ENCODE peak calls at places on chromosomes 12 and 14, in ten cellular contexts. Y is GM13977, X is GM06990, I is nephron progenitor cell, A is AG04450, G is epithelial cell of esophagus, U is choroid plexus epithelial cell, F is fibroblast of the aortic adventitia, L is IMR-90, P is astrocyte of the spinal cord. J is an unnamed sample.

GRCh38 chr12:109182041-109182839 is 65.9 kb downstream of the ACACB start:
- DNase-seq in U (no peak), L (no peak), P (peak; percentile 8), G (no peak), I (no peak), Y (no peak), F (no peak), A (no peak), X (no peak), J (no peak)

GRCh38 chr12:14846878-14847580 is 3.7 kb upstream of the ART4 start:
- DNase-seq in L (no peak), P (no peak), I (no peak), U (peak; percentile 47), A (no peak), X (no peak), F (peak; percentile 73), Y (no peak), G (no peak), J (no peak)

GRCh38 chr14:22314183-22314820 is 274.7 kb downstream of the DAD1 start:
- DNase-seq in F (peak; percentile 62), Y (peak; percentile 68), A (no peak), U (peak; percentile 81), I (peak; percentile 37), G (peak; percentile 73), P (peak; percentile 63), L (peak; percentile 62), X (no peak), J (peak; percentile 42)

GRCh38 chr14:74429991-74430390 is 4.0 kb upstream of the SYNDIG1L start:
- DNase-seq in X (no peak), U (no peak), A (no peak), G (no peak), F (no peak), L (no peak), I (no peak), Y (no peak), P (no peak), J (no peak)

GRCh38 chr12:75481774-75482173 is 1.2 kb downstream of the GLIPR1 start:
- DNase-seq in F (peak; percentile 78), A (no peak), X (no peak), L (peak; percentile 79), Y (no peak), G (peak; percentile 65), I (no peak), U (peak; percentile 83), P (peak; percentile 74), J (no peak)

GRCh38 chr14:100881211-100882025 is 22.1 kb downstream of the RTL1 start:
- DNase-seq in U (no peak), L (no peak), P (no peak), Y (no peak), A (no peak), X (no peak), F (no peak), G (no peak), I (no peak), J (no peak)

GRCh38 chr12:116880213-116880816 is 926 bp downstream of the HRK start:
- DNase-seq in I (no peak), G (peak; percentile 14), A (no peak), L (no peak), U (no peak), F (peak; percentile 27), P (peak; percentile 41), Y (peak; percentile 38), X (no peak), J (no peak)

GRCh38 chr12:2285462-2285861 is 232.7 kb downstream of the CACNA1C start:
- DNase-seq in G (no peak), A (no peak), Y (no peak), U (no peak), L (no peak), I (no peak), F (no peak), P (no peak), X (no peak), J (no peak)

DNA sequence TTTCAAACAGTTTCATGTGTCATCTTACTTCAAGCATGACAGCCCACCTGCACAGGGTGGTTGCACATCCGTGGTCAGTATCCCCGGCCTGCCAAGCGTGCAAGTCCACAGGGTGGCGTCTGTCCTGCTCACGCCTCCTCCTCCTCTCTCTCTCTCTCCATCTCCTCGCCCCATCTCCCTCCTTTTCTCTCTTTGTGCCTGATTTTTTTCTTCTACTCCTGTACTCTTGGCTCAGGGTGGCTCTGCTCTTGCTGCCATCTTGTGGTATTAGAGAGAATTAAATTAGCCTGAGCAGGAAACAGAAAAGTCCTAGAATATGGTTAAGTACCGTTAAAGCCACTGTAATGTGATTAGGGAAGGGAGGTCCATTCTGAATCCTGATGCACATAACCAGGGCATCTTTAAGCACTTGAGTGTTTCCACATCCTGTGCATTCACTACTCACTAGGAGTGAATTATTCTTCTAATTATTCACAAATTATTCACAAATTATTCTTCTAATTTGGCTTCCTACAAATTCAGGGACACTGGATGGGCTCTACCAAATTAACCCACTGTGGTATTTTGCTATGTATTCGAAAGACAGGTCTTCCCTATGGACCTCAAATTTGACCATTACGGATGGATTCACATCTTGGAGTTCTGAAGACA is 25.5 kb upstream of the DTX1 start:
- DNase-seq in A (no peak), U (peak; percentile 83), F (peak; percentile 80), L (peak; percentile 52), X (peak; percentile 28), P (peak; percentile 74), I (peak; percentile 38), Y (peak; percentile 64), G (peak; percentile 63), J (peak; percentile 70)
- TF ChIP-seq CTCF in A (peak; percentile 76), U (peak; percentile 84), F (peak; percentile 73), L (peak; percentile 67), X (peak; percentile 60), P (peak; percentile 71), I (peak; percentile 65), Y (peak; percentile 64), G (peak; percentile 73), J (peak; percentile 86)

GRCh38 chr12:124916370-124917134 is 2.1 kb upstream of the UBC start:
- DNase-seq in P (peak; percentile 94), I (no peak), L (peak; percentile 93), Y (no peak), F (peak; percentile 96), A (no peak), U (peak; percentile 94), G (peak; percentile 96), X (no peak), J (no peak)

GRCh38 chr12:124913474-124914391 is 717 bp downstream of the UBC start:
- DNase-seq in F (peak; percentile 62), U (peak; percentile 84), A (no peak), G (peak; percentile 80), P (peak; percentile 77), X (peak; percentile 88), Y (peak; percentile 66), L (peak; percentile 68), I (peak; percentile 79), J (no peak)

GRCh38 chr12:124915249-124916236 is 1.1 kb upstream of the UBC start:
- DNase-seq in I (no peak), P (no peak), Y (peak; percentile 31), F (peak; percentile 53), U (peak; percentile 43), A (no peak), X (no peak), G (peak; percentile 60), L (peak; percentile 21), J (no peak)

GRCh38 chr12:124917135-124917840 is 2.8 kb upstream of the UBC start:
- DNase-seq in G (peak; percentile 100), P (peak; percentile 100), F (peak; percentile 100), Y (peak; percentile 76), X (peak; percentile 95), A (peak; percentile 99), L (peak; percentile 100), U (peak; percentile 100), I (peak; percentile 89), J (peak; percentile 87)

DNA sequence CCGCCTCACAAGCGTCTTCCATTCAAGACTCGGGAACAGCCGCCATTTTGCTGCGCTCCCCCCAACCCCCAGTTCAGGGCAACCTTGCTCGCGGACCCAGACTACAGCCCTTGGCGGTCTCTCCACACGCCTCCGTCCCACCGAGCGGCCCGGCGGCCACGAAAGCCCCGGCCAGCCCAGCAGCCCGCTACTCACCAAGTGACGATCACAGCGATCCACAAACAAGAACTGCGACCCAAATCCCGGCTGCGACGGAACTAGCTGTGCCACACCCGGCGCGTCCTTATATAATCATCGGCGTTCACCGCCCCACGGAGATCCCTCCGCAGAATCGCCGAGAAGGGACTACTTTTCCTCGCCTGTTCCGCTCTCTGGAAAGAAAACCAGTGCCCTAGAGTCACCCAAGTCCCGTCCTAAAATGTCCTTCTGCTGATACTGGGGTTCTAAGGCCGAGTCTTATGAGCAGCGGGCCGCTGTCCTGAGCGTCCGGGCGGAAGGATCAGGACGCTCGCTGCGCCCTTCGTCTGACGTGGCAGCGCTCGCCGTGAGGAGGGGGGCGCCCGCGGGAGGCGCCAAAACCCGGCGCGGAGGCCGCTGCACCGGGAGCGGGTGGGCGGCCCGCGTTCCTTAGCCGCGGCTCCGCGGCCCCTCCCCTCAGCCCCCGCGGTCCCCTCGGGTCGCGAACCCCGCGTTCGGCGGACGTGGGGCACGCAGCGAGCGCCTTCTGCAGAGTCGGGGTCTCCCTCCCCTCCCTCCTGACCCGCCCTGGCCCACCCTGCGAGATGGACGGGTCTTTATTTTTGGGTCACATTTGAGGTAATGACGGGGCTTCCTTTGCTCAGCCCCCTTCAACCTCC is at the start of gene UBC:
- DNase-seq in X (peak; percentile 99), L (peak; percentile 92), F (peak; percentile 97), A (peak; percentile 91), Y (peak; percentile 84), P (peak; percentile 96), U (peak; percentile 97), G (peak; percentile 90), I (peak; percentile 88), J (peak; percentile 75)
- TF ChIP-seq CTCF in X (no peak), L (no peak), F (no peak), A (no peak), Y (no peak), P (no peak), U (no peak), G (no peak), I (no peak), J (no peak)

GRCh38 chr12:24027352-24027751 is 77.9 kb upstream of the SOX5 start:
- DNase-seq in X (no peak), U (no peak), Y (no peak), P (no peak), G (no peak), A (no peak), L (no peak), F (no peak), I (no peak), J (no peak)

GRCh38 chr12:24020391-24021163 is 71.1 kb upstream of the SOX5 start:
- DNase-seq in Y (no peak), P (no peak), F (no peak), L (no peak), A (no peak), X (no peak), G (no peak), I (no peak), U (no peak), J (no peak)

GRCh38 chr12:24021164-24021502 is 71.7 kb upstream of the SOX5 start:
- DNase-seq in U (no peak), Y (no peak), F (no peak), I (no peak), G (no peak), X (no peak), P (no peak), A (no peak), L (no peak), J (no peak)

DNA sequence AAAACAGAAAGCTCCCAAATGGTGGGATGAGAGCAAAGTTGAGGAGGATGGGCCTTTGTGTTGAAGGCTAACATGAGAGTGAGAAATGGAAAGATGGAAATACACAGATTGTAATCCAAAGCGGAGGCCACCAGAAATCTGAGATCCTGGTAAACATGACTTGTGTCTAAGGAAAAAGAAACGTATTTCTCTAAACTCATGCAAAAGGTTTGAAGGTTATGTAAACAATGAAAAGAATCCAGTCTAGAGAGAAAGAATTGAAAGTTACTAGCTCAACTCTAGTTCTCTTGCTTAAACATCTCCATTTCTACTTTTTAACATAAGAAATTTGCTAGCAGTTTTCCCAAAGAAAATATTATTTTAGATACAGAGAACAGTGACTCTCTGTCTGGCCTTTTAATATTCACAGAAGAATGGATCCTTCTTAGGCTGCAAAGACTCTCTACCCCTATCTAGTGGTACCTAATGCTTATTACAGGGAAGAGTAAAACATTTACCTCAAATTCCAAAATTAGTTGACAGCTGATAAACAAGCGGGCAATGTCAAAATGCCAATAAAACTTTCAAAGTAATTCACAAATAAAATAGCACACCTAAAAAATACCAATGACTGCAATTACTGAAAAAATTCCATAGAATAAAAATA is 75.8 kb upstream of the SOX5 start:
- DNase-seq in G (peak; percentile 14), X (no peak), U (peak; percentile 58), P (peak; percentile 16), F (no peak), L (peak; percentile 5), Y (no peak), A (no peak), I (no peak), J (no peak)
- TF ChIP-seq CTCF in G (peak; percentile 55), X (peak; percentile 37), U (no peak), P (peak; percentile 57), F (peak; percentile 47), L (peak; percentile 51), Y (peak; percentile 37), A (peak; percentile 63), I (peak; percentile 68), J (no peak)

GRCh38 chr14:75501080-75501479 is 21.2 kb upstream of the BATF start:
- DNase-seq in L (no peak), P (no peak), A (no peak), X (no peak), F (no peak), Y (no peak), G (no peak), U (peak; percentile 16), I (no peak), J (no peak)
- TF ChIP-seq CTCF in L (no peak), P (no peak), A (no peak), X (no peak), F (no peak), Y (no peak), G (no peak), U (no peak), I (no peak), J (no peak)